ENCODE peak calls at places on chromosomes 5 and 9, in four cellular contexts. Z is HAP-1, W is tibial artery, B is HCT116. O is an unnamed sample. For H3K4me1, the result is how much of the 10 kb centered on the place peaks cover.

GRCh38 chr5:97097348-97098220 is 44.8 kb downstream of the LIX1 start:
- DNase-seq in B (no peak), W (no peak), Z (peak), O (no peak)

GRCh38 chr5:61280205-61280604 is 51.9 kb upstream of the ZSWIM6 start:
- DNase-seq in W (no peak), B (peak), Z (no peak), O (no peak)

GRCh38 chr9:84075004-84075403 is 94.4 kb downstream of the RMI1 start:
- DNase-seq in Z (no peak), B (no peak), W (no peak), O (no peak)

GRCh38 chr5:122151640-122152039 is 22.3 kb downstream of the ZNF474 start:
- DNase-seq in B (no peak), Z (no peak), W (no peak), O (no peak)

GRCh38 chr5:149039501-149039900 is 23.4 kb downstream of the SH3TC2 start:
- DNase-seq in W (no peak), B (no peak), Z (no peak), O (no peak)

GRCh38 chr9:28264368-28264767 is 691.1 kb upstream of the C9orf72 start:
- DNase-seq in W (no peak), B (no peak), Z (no peak), O (no peak)

GRCh38 chr9:112091805-112092204 is 83.3 kb downstream of the SUSD1 start:
- DNase-seq in B (no peak), W (no peak), Z (peak), O (peak)

GRCh38 chr9:38066167-38066906 is 2.7 kb downstream of the SHB start:
- DNase-seq in Z (no peak), W (no peak), B (no peak), O (no peak)

GRCh38 chr5:176651472-176651980 is 4.2 kb downstream of the TSPAN17 start:
- DNase-seq in W (no peak), B (no peak), Z (no peak), O (no peak)

GRCh38 chr9:137294091-137294683 is 7.9 kb downstream of the NRARP start:
- DNase-seq in B (peak), W (no peak), Z (no peak), O (no peak)

GRCh38 chr5:35089688-35090314 is 42.1 kb upstream of the AGXT2 start:
- DNase-seq in W (peak), B (peak), Z (peak), O (peak)

GRCh38 chr5:109739741-109740140 is 50.0 kb downstream of the MAN2A1 start:
- DNase-seq in B (no peak), W (no peak), Z (peak), O (peak)

GRCh38 chr5:111582962-111583669 is 70.8 kb upstream of the STARD4 start:
- DNase-seq in B (no peak), Z (no peak), W (no peak), O (no peak)

GRCh38 chr9:117825609-117826347 is 121.6 kb downstream of the TLR4 start:
- DNase-seq in B (no peak), Z (no peak), W (no peak), O (no peak)

GRCh38 chr9:121901616-121902015 is 191.5 kb downstream of the TTLL11 start:
- DNase-seq in Z (no peak), W (no peak), B (no peak), O (no peak)

GRCh38 chr5:107853031-107853430 is 182.3 kb upstream of the EFNA5 start:
- DNase-seq in B (no peak), W (no peak), Z (no peak), O (no peak)

GRCh38 chr5:39299962-39300361 is 64.3 kb downstream of the C9 start:
- DNase-seq in B (no peak), W (no peak), Z (no peak), O (no peak)

GRCh38 chr9:112360047-112360804 is 19.7 kb upstream of the HSDL2 start:
- DNase-seq in Z (no peak), W (no peak), B (no peak), O (no peak)

GRCh38 chr9:92612292-92612691 is 57.6 kb downstream of the IPPK start:
- DNase-seq in Z (no peak), B (no peak), W (no peak), O (no peak)

GRCh38 chr9:127980056-127980705 is 608 bp downstream of the EEIG1 start:
- DNase-seq in Z (no peak), B (no peak), W (no peak), O (no peak)
- H3K4me1 ChIP-seq in Z (under half), B (under half), W (half or more), O (under half)

GRCh38 chr5:71957431-71957934 is 149.8 kb upstream of the MAP1B start:
- DNase-seq in B (no peak), Z (no peak), W (no peak), O (no peak)

GRCh38 chr5:71954329-71954728 is 152.9 kb upstream of the MAP1B start:
- DNase-seq in Z (no peak), B (no peak), W (no peak), O (no peak)

GRCh38 chr5:71955718-71956117 is 151.6 kb upstream of the MAP1B start:
- DNase-seq in B (no peak), W (no peak), Z (no peak), O (no peak)

DNA sequence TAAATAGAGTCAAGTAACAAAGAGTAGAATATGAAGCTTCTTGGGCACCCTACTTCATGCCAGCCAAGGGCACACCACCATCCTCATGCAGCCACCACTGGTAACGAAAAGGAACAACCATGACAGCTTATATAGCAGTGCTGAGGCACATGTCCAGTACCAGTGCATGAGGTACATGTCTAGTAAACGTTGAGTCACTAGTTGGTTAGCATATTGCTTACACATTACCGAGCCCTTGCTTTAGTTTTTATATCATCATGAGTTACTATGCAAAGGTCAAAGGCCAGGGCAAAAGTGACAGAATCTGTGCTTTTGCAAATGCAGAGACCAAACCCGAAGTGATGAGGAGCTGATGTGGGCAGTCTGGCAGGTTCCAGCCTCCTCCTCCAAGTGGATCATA is 147.1 kb upstream of the MAP1B start:
- DNase-seq in B (no peak), W (no peak), Z (no peak), O (no peak)
- H3K4me1 ChIP-seq in B (under half), W (under half), Z (under half), O (under half)

GRCh38 chr9:133114451-133114885 is 6.6 kb downstream of the RALGDS start:
- DNase-seq in B (no peak), W (peak), Z (peak), O (no peak)
- H3K4me1 ChIP-seq in B (under half), W (half or more), Z (under half), O (half or more)

GRCh38 chr5:56405536-56405935 is 172.4 kb upstream of the ANKRD55 start:
- DNase-seq in Z (peak), W (no peak), B (no peak), O (no peak)

GRCh38 chr5:56406838-56407237 is 173.7 kb upstream of the ANKRD55 start:
- DNase-seq in Z (no peak), B (no peak), W (no peak), O (no peak)

GRCh38 chr5:56409331-56410190 is 176.4 kb upstream of the ANKRD55 start:
- DNase-seq in W (peak), Z (peak), B (no peak), O (no peak)

GRCh38 chr5:56405116-56405515 is 172.0 kb upstream of the ANKRD55 start:
- DNase-seq in Z (peak), W (no peak), B (no peak), O (no peak)

GRCh38 chr5:56406221-56406620 is 173.1 kb upstream of the ANKRD55 start:
- DNase-seq in B (no peak), W (no peak), Z (peak), O (no peak)
- H3K4me1 ChIP-seq in B (under half), W (under half), Z (under half), O (under half)

DNA sequence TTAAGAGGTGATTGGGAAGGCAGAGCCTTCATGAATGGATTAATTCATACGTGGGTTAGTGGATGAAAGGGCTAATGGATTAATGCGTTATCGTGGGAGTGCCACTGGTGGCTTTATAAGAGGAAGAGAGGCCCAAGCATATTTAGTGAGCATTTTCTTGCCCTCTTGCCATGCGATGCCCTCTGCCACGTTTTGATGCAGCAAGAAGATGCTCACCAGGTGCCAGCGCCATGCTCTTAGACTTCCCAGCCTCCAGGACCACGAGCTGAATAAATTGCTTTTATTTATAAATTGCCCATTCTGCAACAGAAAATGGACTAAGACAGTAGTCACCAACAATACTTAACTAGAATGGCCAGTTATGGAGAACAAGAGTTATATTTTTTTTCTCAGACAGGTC is 24.2 kb downstream of the DAPK1 start:
- DNase-seq in W (no peak), Z (no peak), B (no peak), O (no peak)
- H3K4me1 ChIP-seq in W (under half), Z (under half), B (under half), O (under half)

GRCh38 chr5:131767891-131768290 is 28.9 kb downstream of the FNIP1 start:
- DNase-seq in B (no peak), W (no peak), Z (no peak), O (no peak)
- H3K4me1 ChIP-seq in B (under half), W (under half), Z (under half), O (under half)

GRCh38 chr5:136013559-136013958 is 15.2 kb upstream of the TGFBI start:
- DNase-seq in W (no peak), Z (no peak), B (no peak), O (no peak)
- H3K4me1 ChIP-seq in W (under half), Z (under half), B (under half), O (under half)

DNA sequence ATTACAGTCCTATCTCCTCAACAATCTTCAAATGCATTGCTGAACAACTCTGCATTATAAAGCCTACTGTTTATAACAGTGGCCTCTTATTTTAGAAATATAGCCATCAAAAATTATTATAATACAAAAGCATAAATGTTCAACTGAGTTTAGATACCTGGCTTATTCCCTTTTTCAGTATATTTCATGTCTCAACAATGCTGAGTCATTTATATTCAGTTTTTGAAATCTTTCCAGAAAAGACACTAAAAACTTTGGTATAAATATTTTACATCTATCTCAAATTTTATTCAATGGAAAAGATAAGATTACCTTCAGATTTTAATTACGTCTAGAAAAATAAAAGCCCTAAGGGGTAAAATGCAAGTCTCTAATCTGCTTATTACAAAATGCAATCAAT is 37.9 kb downstream of the LURAP1L start:
- DNase-seq in W (no peak), B (no peak), Z (no peak), O (no peak)
- H3K4me1 ChIP-seq in W (under half), B (under half), Z (under half), O (under half)

O was measured in NT2/D1.